ENCODE peak calls at places on chromosomes 4 and X, in seven cellular contexts. One of them, this sample, is unnamed.

GRCh38 chrX:31099536-31100090 is 27.8 kb upstream of the FTHL17 start:
- DNase-seq in fibroblast of lung: no peak
- DNase-seq in PC-3: no peak
- DNase-seq in endothelial cell: no peak
- DNase-seq in left lung: no peak
- DNase-seq in glutamatergic neuron: no peak
- DNase-seq in GM10248: peak
- DNase-seq in this sample: no peak

GRCh38 chrX:102138064-102138463 is 4.2 kb downstream of the TCEAL6 start:
- DNase-seq in glutamatergic neuron: no peak
- DNase-seq in PC-3: no peak
- DNase-seq in left lung: no peak
- DNase-seq in endothelial cell: no peak
- DNase-seq in GM10248: no peak
- DNase-seq in fibroblast of lung: no peak
- DNase-seq in this sample: no peak

GRCh38 chr4:141041021-141041476 is 92.2 kb downstream of the RNF150 start:
- DNase-seq in left lung: no peak
- DNase-seq in PC-3: peak
- DNase-seq in glutamatergic neuron: no peak
- DNase-seq in GM10248: no peak
- DNase-seq in endothelial cell: no peak
- DNase-seq in fibroblast of lung: peak
- DNase-seq in this sample: no peak

GRCh38 chrX:149004936-149005335 is 500.2 kb downstream of the IDS start:
- DNase-seq in fibroblast of lung: no peak
- DNase-seq in GM10248: peak
- DNase-seq in PC-3: no peak
- DNase-seq in glutamatergic neuron: no peak
- DNase-seq in endothelial cell: no peak
- DNase-seq in left lung: no peak
- DNase-seq in this sample: no peak

GRCh38 chr4:163638909-163639308 is 144.4 kb downstream of the TMA16 start:
- DNase-seq in glutamatergic neuron: no peak
- DNase-seq in PC-3: peak
- DNase-seq in GM10248: no peak
- DNase-seq in left lung: no peak
- DNase-seq in fibroblast of lung: no peak
- DNase-seq in endothelial cell: no peak
- DNase-seq in this sample: no peak

GRCh38 chr4:8070751-8071718 is 87.6 kb downstream of the ABLIM2 start:
- DNase-seq in GM10248: no peak
- DNase-seq in fibroblast of lung: no peak
- DNase-seq in endothelial cell: no peak
- DNase-seq in PC-3: no peak
- DNase-seq in glutamatergic neuron: no peak
- DNase-seq in left lung: no peak
- DNase-seq in this sample: no peak

GRCh38 chr4:169198167-169198566 is 72.6 kb downstream of the SH3RF1 start:
- DNase-seq in GM10248: no peak
- DNase-seq in left lung: no peak
- DNase-seq in fibroblast of lung: no peak
- DNase-seq in endothelial cell: no peak
- DNase-seq in PC-3: no peak
- DNase-seq in glutamatergic neuron: no peak
- DNase-seq in this sample: no peak

GRCh38 chrX:149837639-149838038 is 43.3 kb upstream of the MAGEA8 start:
- DNase-seq in left lung: no peak
- DNase-seq in fibroblast of lung: no peak
- DNase-seq in endothelial cell: no peak
- DNase-seq in PC-3: no peak
- DNase-seq in glutamatergic neuron: no peak
- DNase-seq in GM10248: no peak
- DNase-seq in this sample: no peak

GRCh38 chrX:138921031-138921430 is 209.5 kb upstream of the FGF13 start:
- DNase-seq in PC-3: peak
- DNase-seq in left lung: no peak
- DNase-seq in glutamatergic neuron: no peak
- DNase-seq in GM10248: no peak
- DNase-seq in endothelial cell: no peak
- DNase-seq in fibroblast of lung: no peak
- DNase-seq in this sample: no peak

GRCh38 chr4:98610926-98611325 is 47.5 kb downstream of the TSPAN5 start:
- DNase-seq in GM10248: no peak
- DNase-seq in PC-3: no peak
- DNase-seq in left lung: no peak
- DNase-seq in endothelial cell: no peak
- DNase-seq in glutamatergic neuron: no peak
- DNase-seq in fibroblast of lung: no peak
- DNase-seq in this sample: no peak

GRCh38 chr4:30269850-30270249 is 450.3 kb upstream of the PCDH7 start:
- DNase-seq in fibroblast of lung: no peak
- DNase-seq in glutamatergic neuron: no peak
- DNase-seq in GM10248: no peak
- DNase-seq in left lung: no peak
- DNase-seq in PC-3: peak
- DNase-seq in endothelial cell: no peak
- DNase-seq in this sample: no peak

GRCh38 chrX:24498181-24498580 is 33.1 kb downstream of the PDK3 start:
- DNase-seq in fibroblast of lung: peak
- DNase-seq in left lung: no peak
- DNase-seq in endothelial cell: peak
- DNase-seq in GM10248: no peak
- DNase-seq in PC-3: no peak
- DNase-seq in glutamatergic neuron: peak
- DNase-seq in this sample: no peak
- TF ChIP-seq CTCF in fibroblast of lung: peak
- TF ChIP-seq CTCF in left lung: no peak
- TF ChIP-seq CTCF in endothelial cell: no peak
- TF ChIP-seq CTCF in GM10248: no peak
- TF ChIP-seq CTCF in PC-3: peak
- TF ChIP-seq CTCF in glutamatergic neuron: no peak
- TF ChIP-seq CTCF in this sample: no peak

DNA sequence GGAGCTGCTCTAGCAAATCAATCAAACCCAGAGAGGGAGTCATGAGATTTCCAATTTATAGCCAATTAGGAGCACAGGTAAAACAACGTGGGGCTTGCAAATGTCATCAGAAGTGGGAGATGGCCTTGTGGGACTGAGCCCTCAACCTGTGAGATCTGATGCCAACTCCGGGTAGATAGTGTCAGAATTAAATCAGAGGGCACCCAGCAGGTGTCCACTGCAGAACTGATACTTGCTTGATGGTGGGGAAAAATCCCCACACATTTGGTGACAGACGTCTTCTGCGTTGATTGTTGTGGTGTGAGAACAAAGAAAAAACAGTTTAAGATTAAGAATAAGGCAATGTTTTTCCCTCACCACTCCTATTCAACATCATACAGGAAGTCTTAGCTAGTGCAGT is 1402.8 kb downstream of the RAPGEF2 start:
- DNase-seq in left lung: no peak
- DNase-seq in PC-3: no peak
- DNase-seq in GM10248: no peak
- DNase-seq in endothelial cell: no peak
- DNase-seq in fibroblast of lung: no peak
- DNase-seq in glutamatergic neuron: no peak
- DNase-seq in this sample: no peak
- TF ChIP-seq CTCF in left lung: no peak
- TF ChIP-seq CTCF in PC-3: no peak
- TF ChIP-seq CTCF in GM10248: no peak
- TF ChIP-seq CTCF in endothelial cell: no peak
- TF ChIP-seq CTCF in fibroblast of lung: no peak
- TF ChIP-seq CTCF in glutamatergic neuron: no peak
- TF ChIP-seq CTCF in this sample: no peak

GRCh38 chr4:42965326-42965725 is 72.8 kb downstream of the GRXCR1 start:
- DNase-seq in fibroblast of lung: no peak
- DNase-seq in endothelial cell: peak
- DNase-seq in glutamatergic neuron: no peak
- DNase-seq in GM10248: no peak
- DNase-seq in PC-3: peak
- DNase-seq in left lung: no peak
- DNase-seq in this sample: no peak
- TF ChIP-seq CTCF in fibroblast of lung: no peak
- TF ChIP-seq CTCF in endothelial cell: no peak
- TF ChIP-seq CTCF in glutamatergic neuron: peak
- TF ChIP-seq CTCF in GM10248: no peak
- TF ChIP-seq CTCF in PC-3: peak
- TF ChIP-seq CTCF in left lung: no peak
- TF ChIP-seq CTCF in this sample: no peak

DNA sequence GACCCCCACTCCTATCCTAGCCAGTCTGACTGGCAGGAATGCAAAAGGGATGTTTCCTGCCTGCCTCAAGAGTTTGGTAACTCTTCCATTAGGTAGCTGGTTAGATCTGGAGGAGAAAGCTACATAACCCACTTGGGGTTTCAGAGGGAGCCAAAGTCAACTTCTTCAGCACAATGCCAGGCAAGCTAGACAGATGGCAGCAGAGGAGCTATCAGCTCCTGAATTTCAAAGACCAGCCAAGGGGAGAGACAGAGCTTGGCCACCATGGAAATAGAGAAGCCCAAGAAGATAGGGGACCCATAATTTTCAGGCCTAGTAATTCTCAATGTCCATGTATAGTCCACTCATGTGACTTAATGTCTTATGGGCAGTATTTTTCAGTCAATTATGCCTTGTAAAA is 56.4 kb downstream of the PGRMC1 start:
- DNase-seq in PC-3: peak
- DNase-seq in fibroblast of lung: no peak
- DNase-seq in left lung: no peak
- DNase-seq in GM10248: no peak
- DNase-seq in glutamatergic neuron: no peak
- DNase-seq in endothelial cell: no peak
- DNase-seq in this sample: no peak
- TF ChIP-seq CTCF in PC-3: peak
- TF ChIP-seq CTCF in fibroblast of lung: no peak
- TF ChIP-seq CTCF in left lung: no peak
- TF ChIP-seq CTCF in GM10248: no peak
- TF ChIP-seq CTCF in glutamatergic neuron: no peak
- TF ChIP-seq CTCF in endothelial cell: no peak
- TF ChIP-seq CTCF in this sample: no peak

GRCh38 chr4:138175337-138175794 is 66.8 kb downstream of the SLC7A11 start:
- DNase-seq in fibroblast of lung: peak
- DNase-seq in endothelial cell: no peak
- DNase-seq in PC-3: no peak
- DNase-seq in glutamatergic neuron: no peak
- DNase-seq in GM10248: no peak
- DNase-seq in left lung: no peak
- DNase-seq in this sample: no peak
- TF ChIP-seq CTCF in fibroblast of lung: no peak
- TF ChIP-seq CTCF in endothelial cell: no peak
- TF ChIP-seq CTCF in PC-3: no peak
- TF ChIP-seq CTCF in glutamatergic neuron: no peak
- TF ChIP-seq CTCF in GM10248: no peak
- TF ChIP-seq CTCF in left lung: no peak
- TF ChIP-seq CTCF in this sample: no peak

DNA sequence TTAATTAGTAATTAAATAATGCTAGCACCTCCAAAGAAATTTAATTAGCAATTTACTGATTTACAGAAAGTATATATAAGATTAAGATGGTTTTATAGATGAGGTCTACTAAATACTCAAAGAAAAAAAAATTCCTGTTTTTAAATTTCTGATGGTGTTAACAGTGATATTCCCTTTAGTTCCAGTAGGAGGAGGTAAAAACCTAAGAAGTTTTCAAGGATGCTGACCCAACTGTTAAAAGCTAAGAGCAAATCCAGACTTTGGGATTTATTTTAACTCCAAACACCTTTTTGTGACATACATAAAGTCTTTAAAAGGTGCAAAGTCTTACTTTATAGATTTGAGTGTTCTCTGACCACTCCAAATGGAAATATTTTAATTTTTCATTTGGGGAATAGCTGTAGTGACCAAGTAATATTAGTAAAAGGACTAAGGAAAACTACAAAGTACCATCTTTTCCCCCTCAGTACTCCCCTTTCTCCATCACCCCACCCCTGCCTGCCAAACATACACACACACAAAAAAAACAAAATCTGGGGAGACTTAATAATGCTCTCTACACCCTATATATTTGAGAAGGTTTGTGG is 34.2 kb upstream of the CSN1S1 start:
- DNase-seq in PC-3: peak
- DNase-seq in endothelial cell: no peak
- DNase-seq in fibroblast of lung: no peak
- DNase-seq in left lung: no peak
- DNase-seq in glutamatergic neuron: no peak
- DNase-seq in GM10248: no peak
- DNase-seq in this sample: no peak
- TF ChIP-seq CTCF in PC-3: peak
- TF ChIP-seq CTCF in endothelial cell: peak
- TF ChIP-seq CTCF in fibroblast of lung: peak
- TF ChIP-seq CTCF in left lung: peak
- TF ChIP-seq CTCF in glutamatergic neuron: peak
- TF ChIP-seq CTCF in GM10248: peak
- TF ChIP-seq CTCF in this sample: peak

GRCh38 chr4:128298852-128299251 is 11.2 kb upstream of the PGRMC2 start:
- DNase-seq in PC-3: no peak
- DNase-seq in glutamatergic neuron: no peak
- DNase-seq in fibroblast of lung: no peak
- DNase-seq in endothelial cell: no peak
- DNase-seq in GM10248: no peak
- DNase-seq in left lung: no peak
- DNase-seq in this sample: no peak

GRCh38 chr4:128298129-128298758 is 10.6 kb upstream of the PGRMC2 start:
- DNase-seq in endothelial cell: no peak
- DNase-seq in PC-3: no peak
- DNase-seq in fibroblast of lung: no peak
- DNase-seq in glutamatergic neuron: no peak
- DNase-seq in left lung: no peak
- DNase-seq in GM10248: no peak
- DNase-seq in this sample: no peak

GRCh38 chr4:128294464-128294863 is 6.9 kb upstream of the PGRMC2 start:
- DNase-seq in fibroblast of lung: no peak
- DNase-seq in PC-3: no peak
- DNase-seq in endothelial cell: no peak
- DNase-seq in glutamatergic neuron: no peak
- DNase-seq in GM10248: no peak
- DNase-seq in left lung: no peak
- DNase-seq in this sample: no peak

GRCh38 chr4:128292349-128292748 is 4.7 kb upstream of the PGRMC2 start:
- DNase-seq in glutamatergic neuron: no peak
- DNase-seq in PC-3: no peak
- DNase-seq in endothelial cell: no peak
- DNase-seq in left lung: no peak
- DNase-seq in fibroblast of lung: no peak
- DNase-seq in GM10248: no peak
- DNase-seq in this sample: no peak

DNA sequence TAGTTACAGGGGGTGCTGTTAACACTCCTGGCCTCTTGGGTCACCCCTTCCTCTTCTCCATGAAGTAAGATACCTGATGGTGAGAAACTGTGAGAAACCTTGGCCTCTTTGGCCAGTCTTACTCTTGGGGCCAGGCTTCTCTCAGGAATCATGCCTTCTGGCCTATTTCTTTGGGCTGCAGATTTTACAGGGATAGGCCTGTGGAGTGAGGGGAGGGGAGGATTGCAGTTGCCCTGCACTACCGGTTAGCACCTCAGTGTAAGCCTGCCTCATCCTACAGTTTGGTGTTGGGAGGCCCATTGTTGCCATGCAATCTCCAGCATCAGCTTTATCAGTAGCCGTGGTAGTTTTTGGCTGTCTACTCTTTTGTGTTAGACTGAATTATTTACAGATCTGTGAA is 7.6 kb upstream of the PGRMC2 start:
- DNase-seq in fibroblast of lung: no peak
- DNase-seq in PC-3: no peak
- DNase-seq in endothelial cell: no peak
- DNase-seq in glutamatergic neuron: no peak
- DNase-seq in left lung: no peak
- DNase-seq in GM10248: no peak
- DNase-seq in this sample: no peak
- TF ChIP-seq CTCF in fibroblast of lung: no peak
- TF ChIP-seq CTCF in PC-3: no peak
- TF ChIP-seq CTCF in endothelial cell: no peak
- TF ChIP-seq CTCF in glutamatergic neuron: no peak
- TF ChIP-seq CTCF in left lung: no peak
- TF ChIP-seq CTCF in GM10248: no peak
- TF ChIP-seq CTCF in this sample: no peak